ENCODE peak calls at places on chromosomes 6 and 20, in nine cellular contexts. H is GM03348, U is GM06990, M is frontal cortex, O is neural crest cell, K is NCI-H69, Z is mucosa of descending colon, C is uterus, N is hepatic stellate cell. T is an unnamed sample.

GRCh38 chr20:58660855-58661254 is 9.8 kb downstream of the STX16 start:
- DNase-seq in O (no peak), U (no peak), K (no peak), M (no peak), H (no peak), C (no peak), Z (no peak), N (no peak), T (no peak)

GRCh38 chr6:73511796-73512195 is 9.0 kb downstream of the EEF1A1 start:
- DNase-seq in U (no peak), M (no peak), N (no peak), K (peak), C (no peak), Z (no peak), O (no peak), H (no peak), T (no peak)

GRCh38 chr6:76814496-76815458 is 648.5 kb downstream of the HTR1B start:
- DNase-seq in N (no peak), Z (no peak), H (no peak), U (no peak), C (no peak), K (no peak), M (no peak), O (no peak), T (no peak)

GRCh38 chr6:106253194-106253593 is 72.4 kb downstream of the ATG5 start:
- DNase-seq in C (no peak), N (peak), O (no peak), K (no peak), Z (no peak), H (peak), M (no peak), U (no peak), T (peak)

GRCh38 chr6:41371992-41372525 is 36.7 kb downstream of the NCR2 start:
- DNase-seq in M (peak), K (peak), N (no peak), Z (no peak), C (peak), H (peak), U (peak), O (no peak), T (no peak)

GRCh38 chr20:19993937-19994667 is 23.1 kb upstream of the NAA20 start:
- DNase-seq in O (no peak), C (no peak), H (peak), K (peak), U (no peak), N (no peak), Z (no peak), M (no peak), T (no peak)

GRCh38 chr20:56924976-56925695 is 296.0 kb downstream of the TFAP2C start:
- DNase-seq in C (no peak), N (no peak), O (peak), K (peak), H (peak), M (peak), Z (no peak), U (no peak), T (no peak)

GRCh38 chr6:168507297-168507696 is 66.3 kb downstream of the SMOC2 start:
- DNase-seq in K (peak), N (no peak), U (no peak), H (no peak), Z (no peak), M (no peak), O (no peak), C (no peak), T (no peak)

GRCh38 chr20:16661738-16662137 is 68.1 kb upstream of the SNRPB2 start:
- DNase-seq in Z (no peak), U (no peak), M (peak), C (no peak), H (peak), O (no peak), N (no peak), K (no peak), T (no peak)

GRCh38 chr20:25540273-25540672 is 45.1 kb downstream of the NINL start:
- DNase-seq in Z (no peak), M (peak), U (no peak), O (no peak), C (no peak), K (peak), H (peak), N (peak), T (no peak)

GRCh38 chr20:61960836-61961235 is 104.8 kb downstream of the TAF4 start:
- DNase-seq in O (no peak), C (no peak), N (no peak), M (no peak), K (no peak), U (no peak), H (no peak), Z (no peak), T (no peak)

GRCh38 chr20:20457392-20458126 is 89.7 kb downstream of the INSM1 start:
- DNase-seq in N (no peak), M (no peak), U (no peak), Z (no peak), C (no peak), O (no peak), K (peak), H (no peak), T (peak)

GRCh38 chr20:57391439-57392129 is 388 bp downstream of the RBM38 start:
- DNase-seq in C (no peak), M (no peak), N (no peak), H (peak), U (no peak), K (peak), Z (peak), O (no peak), T (no peak)

GRCh38 chr6:43616728-43617472 is 12.2 kb downstream of the GTPBP2 start:
- DNase-seq in Z (no peak), M (no peak), H (no peak), N (no peak), C (no peak), O (no peak), K (no peak), U (no peak), T (no peak)

GRCh38 chr6:157461000-157461915 is 80.3 kb downstream of the ZDHHC14 start:
- DNase-seq in M (no peak), H (no peak), C (no peak), Z (no peak), N (no peak), U (peak), K (peak), O (no peak), T (peak)

GRCh38 chr6:46583711-46584110 is 68.9 kb downstream of the CYP39A1 start:
- DNase-seq in U (no peak), O (no peak), Z (no peak), K (no peak), M (no peak), C (no peak), N (no peak), H (no peak), T (no peak)

GRCh38 chr6:7257521-7258230 is 55.3 kb downstream of the SSR1 start:
- DNase-seq in M (no peak), C (no peak), N (no peak), O (no peak), Z (peak), U (no peak), K (no peak), H (no peak), T (no peak)

GRCh38 chr6:134663800-134664535 is 285.9 kb downstream of the ALDH8A1 start:
- DNase-seq in O (no peak), U (no peak), N (peak), M (no peak), H (no peak), C (no peak), K (no peak), Z (no peak), T (no peak)

GRCh38 chr6:32852844-32853540 is 512 bp downstream of the TAP1 start:
- DNase-seq in K (peak), O (no peak), Z (peak), C (peak), N (peak), M (peak), U (no peak), H (peak), T (no peak)

GRCh38 chr20:25283221-25283951 is 35.5 kb downstream of the PYGB start:
- DNase-seq in N (no peak), K (no peak), O (no peak), M (no peak), Z (peak), C (peak), H (no peak), U (no peak), T (no peak)

GRCh38 chr6:46815130-46815529 is 21.9 kb downstream of the MEP1A start:
- DNase-seq in Z (peak), C (no peak), H (no peak), K (no peak), U (no peak), M (no peak), O (no peak), N (no peak), T (no peak)

GRCh38 chr6:41967312-41968287 is 26.0 kb upstream of the CCND3 start:
- DNase-seq in K (no peak), N (no peak), U (no peak), M (no peak), C (no peak), H (peak), Z (no peak), O (no peak), T (no peak)

GRCh38 chr6:21426841-21427490 is 166.6 kb upstream of the SOX4 start:
- DNase-seq in U (no peak), N (no peak), C (no peak), Z (no peak), K (no peak), H (no peak), M (no peak), O (no peak), T (no peak)

T was measured in astrocyte of the cerebellum.